ENCODE peak calls at places on chromosomes 5 and 9, in ten cellular contexts. R is sigmoid colon, Q is SK-N-SH, V is heart right ventricle, H is fibroblast of the aortic adventitia, K is fibroblast of mammary gland, A is pancreas, X is RWPE2, P is GM20000, W is HFFc6. I is an unnamed sample.

GRCh38 chr5:96687812-96688453 is 25.8 kb downstream of the CAST start:
- DNase-seq in H (peak), X (no peak), P (peak), Q (peak), K (peak), V (no peak), R (no peak), W (peak), A (no peak), I (no peak)

GRCh38 chr5:85841653-85842052 is 776.1 kb upstream of the COX7C start:
- DNase-seq in R (no peak), X (no peak), W (no peak), V (no peak), P (no peak), K (no peak), H (no peak), A (no peak), Q (no peak), I (no peak)

GRCh38 chr9:69421908-69422801 is 97.1 kb downstream of the ENTREP1 start:
- DNase-seq in P (peak), R (peak), Q (peak), X (no peak), K (peak), A (peak), W (peak), V (peak), H (peak), I (no peak)

GRCh38 chr5:56321236-56321881 is 88.2 kb upstream of the ANKRD55 start:
- DNase-seq in Q (no peak), R (no peak), A (no peak), K (no peak), X (no peak), P (no peak), V (no peak), W (no peak), H (no peak), I (no peak)

GRCh38 chr5:173625686-173626500 is 9.4 kb upstream of the BOD1 start:
- DNase-seq in K (no peak), R (no peak), P (peak), Q (no peak), H (no peak), W (no peak), X (no peak), V (no peak), A (no peak), I (no peak)

GRCh38 chr9:84782228-84782866 is 112.8 kb downstream of the NTRK2 start:
- DNase-seq in P (no peak), Q (no peak), V (peak), K (peak), X (no peak), H (peak), R (no peak), A (no peak), W (no peak), I (no peak)

GRCh38 chr5:160469156-160470144 is 47.8 kb downstream of the PTTG1 start:
- DNase-seq in Q (no peak), V (no peak), A (no peak), W (no peak), X (no peak), P (no peak), H (no peak), K (no peak), R (no peak), I (no peak)

GRCh38 chr9:98226516-98226915 is 28.9 kb downstream of the TBC1D2 start:
- DNase-seq in R (no peak), K (peak), Q (no peak), A (no peak), H (no peak), P (no peak), V (no peak), X (no peak), W (no peak), I (no peak)

GRCh38 chr5:126692971-126693370 is 84.0 kb upstream of the LMNB1 start:
- DNase-seq in A (no peak), H (no peak), P (no peak), X (no peak), V (no peak), K (no peak), Q (no peak), R (no peak), W (no peak), I (peak)

GRCh38 chr5:72427488-72428437 is 79.4 kb downstream of the ZNF366 start:
- DNase-seq in W (peak), K (peak), V (peak), X (no peak), R (no peak), H (peak), A (no peak), P (peak), Q (no peak), I (no peak)

GRCh38 chr5:151238303-151238741 is 14.4 kb upstream of the CCDC69 start:
- DNase-seq in P (peak), A (no peak), R (peak), Q (no peak), V (peak), K (no peak), X (no peak), W (no peak), H (no peak), I (no peak)

GRCh38 chr5:96143450-96143849 is 181.8 kb upstream of the ELL2 start:
- DNase-seq in Q (no peak), A (no peak), X (no peak), V (no peak), H (no peak), P (no peak), W (peak), R (no peak), K (peak), I (no peak)

GRCh38 chr9:4237748-4238511 is 61.9 kb downstream of the GLIS3 start:
- DNase-seq in Q (no peak), X (no peak), K (no peak), W (no peak), V (peak), A (no peak), P (no peak), R (no peak), H (peak), I (no peak)

GRCh38 chr5:91130759-91131158 is 252.4 kb downstream of the ARRDC3 start:
- DNase-seq in X (no peak), V (no peak), H (no peak), Q (no peak), P (no peak), A (no peak), K (no peak), W (no peak), R (no peak), I (no peak)

GRCh38 chr5:6545770-6546690 is 86.8 kb downstream of the NSUN2 start:
- DNase-seq in W (no peak), A (no peak), V (no peak), P (no peak), K (no peak), X (no peak), Q (no peak), R (peak), H (no peak), I (peak)

GRCh38 chr5:83281658-83282057 is 189.9 kb upstream of the VCAN start:
- DNase-seq in V (no peak), W (peak), R (no peak), A (no peak), Q (no peak), K (peak), P (no peak), H (peak), X (no peak), I (no peak)

GRCh38 chr5:16550316-16550952 is 66.4 kb downstream of the RETREG1 start:
- DNase-seq in A (peak), Q (peak), W (peak), H (peak), V (peak), R (no peak), P (peak), K (peak), X (no peak), I (no peak)

GRCh38 chr9:115593587-115594091 is 475.7 kb upstream of the TNC start:
- DNase-seq in A (no peak), W (peak), H (peak), P (peak), Q (peak), K (peak), X (no peak), R (no peak), V (peak), I (no peak)

GRCh38 chr9:34384368-34385165 is 7.9 kb upstream of the MYORG start:
- DNase-seq in A (no peak), V (no peak), K (peak), Q (no peak), X (no peak), W (no peak), P (no peak), R (no peak), H (peak), I (no peak)

GRCh38 chr9:86141843-86142242 is 42.5 kb upstream of the GOLM1 start:
- DNase-seq in R (no peak), P (no peak), X (no peak), H (no peak), A (no peak), V (no peak), W (no peak), Q (no peak), K (no peak), I (no peak)

GRCh38 chr9:86142973-86143372 is 43.6 kb upstream of the GOLM1 start:
- DNase-seq in P (no peak), K (no peak), X (no peak), A (no peak), V (no peak), R (no peak), W (no peak), H (no peak), Q (no peak), I (no peak)
- TF ChIP-seq CTCF in P (no peak), K (no peak), X (no peak), A (no peak), V (no peak), R (no peak), W (no peak), H (no peak), Q (no peak), I (no peak)

DNA sequence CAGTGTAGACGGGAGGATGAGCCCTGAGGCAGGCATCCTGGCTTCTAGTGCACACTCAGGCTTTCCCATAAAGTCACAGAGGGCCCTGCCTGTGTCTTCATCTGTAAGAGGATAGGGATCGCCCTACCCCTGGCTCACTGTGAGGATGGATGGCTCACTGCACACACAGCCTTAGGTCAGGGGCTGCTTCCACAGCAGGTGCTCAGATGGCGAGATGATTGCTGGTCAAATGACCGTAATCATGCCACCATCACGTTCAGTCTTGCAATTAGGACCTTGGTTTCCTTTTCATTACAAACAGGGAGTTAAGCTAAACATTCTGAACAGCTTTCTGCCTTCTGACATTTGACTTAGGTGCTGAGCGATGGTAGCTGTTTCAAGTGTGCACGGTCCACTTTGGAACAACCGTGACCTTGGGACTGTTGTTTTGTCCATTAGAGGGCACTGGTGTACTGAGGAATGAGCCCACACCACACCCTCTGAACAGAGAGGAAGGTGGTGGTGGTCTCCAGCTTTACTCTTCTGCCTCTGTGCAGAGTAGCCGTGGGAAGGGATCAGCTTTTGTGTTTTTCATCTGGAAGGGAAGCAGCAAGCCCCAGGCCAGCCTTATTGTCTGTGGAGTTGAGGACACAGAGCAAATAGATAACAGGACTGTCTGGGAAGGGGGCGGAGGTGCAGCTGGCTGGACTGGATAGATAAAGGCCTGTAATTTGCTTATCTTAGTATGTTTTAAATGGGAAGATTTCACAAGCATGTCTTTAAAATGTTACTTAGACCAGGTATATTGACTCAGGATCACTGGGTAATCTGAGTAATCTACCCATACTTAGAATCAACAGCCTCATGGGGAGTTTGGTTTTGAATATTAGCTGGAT is 183.1 kb downstream of the TRIO start:
- DNase-seq in A (no peak), X (no peak), K (no peak), H (no peak), R (no peak), V (no peak), Q (peak), P (no peak), W (no peak), I (no peak)
- TF ChIP-seq CTCF in A (no peak), X (peak), K (peak), H (no peak), R (no peak), V (peak), Q (peak), P (no peak), W (peak), I (peak)

GRCh38 chr5:149367249-149367971 is 9.6 kb downstream of the PCYOX1L start:
- DNase-seq in W (peak), K (peak), A (peak), R (peak), X (peak), V (peak), Q (peak), P (peak), H (peak), I (peak)
- TF ChIP-seq CTCF in W (peak), K (peak), A (peak), R (peak), X (peak), V (peak), Q (peak), P (peak), H (peak), I (peak)

GRCh38 chr5:17951392-17952169 is 317.3 kb downstream of the TAF11L14 start:
- DNase-seq in K (no peak), R (no peak), X (peak), A (no peak), H (no peak), Q (no peak), V (no peak), P (no peak), W (no peak), I (no peak)
- TF ChIP-seq CTCF in K (no peak), R (no peak), X (peak), A (no peak), H (no peak), Q (no peak), V (no peak), P (no peak), W (no peak), I (no peak)

GRCh38 chr9:120718328-120718727 is 4.1 kb upstream of the MEGF9 start:
- DNase-seq in H (no peak), V (no peak), R (no peak), X (no peak), A (no peak), W (no peak), P (no peak), K (no peak), Q (no peak), I (no peak)
- TF ChIP-seq CTCF in H (no peak), V (no peak), R (no peak), X (no peak), A (no peak), W (no peak), P (no peak), K (no peak), Q (no peak), I (no peak)

GRCh38 chr5:147561435-147561834 is 51.6 kb upstream of the DPYSL3 start:
- DNase-seq in Q (no peak), P (no peak), W (no peak), K (no peak), V (no peak), R (no peak), A (no peak), X (no peak), H (no peak), I (no peak)

GRCh38 chr5:147559725-147560124 is 49.9 kb upstream of the DPYSL3 start:
- DNase-seq in W (peak), V (no peak), X (no peak), A (no peak), H (no peak), P (no peak), R (no peak), K (no peak), Q (no peak), I (no peak)

GRCh38 chr5:147558131-147558730 is 48.4 kb upstream of the DPYSL3 start:
- DNase-seq in R (no peak), K (no peak), P (no peak), X (no peak), A (no peak), Q (no peak), V (no peak), W (no peak), H (peak), I (no peak)

GRCh38 chr5:147560982-147561381 is 51.1 kb upstream of the DPYSL3 start:
- DNase-seq in R (no peak), A (no peak), K (no peak), P (no peak), V (no peak), W (no peak), H (no peak), X (no peak), Q (no peak), I (no peak)

DNA sequence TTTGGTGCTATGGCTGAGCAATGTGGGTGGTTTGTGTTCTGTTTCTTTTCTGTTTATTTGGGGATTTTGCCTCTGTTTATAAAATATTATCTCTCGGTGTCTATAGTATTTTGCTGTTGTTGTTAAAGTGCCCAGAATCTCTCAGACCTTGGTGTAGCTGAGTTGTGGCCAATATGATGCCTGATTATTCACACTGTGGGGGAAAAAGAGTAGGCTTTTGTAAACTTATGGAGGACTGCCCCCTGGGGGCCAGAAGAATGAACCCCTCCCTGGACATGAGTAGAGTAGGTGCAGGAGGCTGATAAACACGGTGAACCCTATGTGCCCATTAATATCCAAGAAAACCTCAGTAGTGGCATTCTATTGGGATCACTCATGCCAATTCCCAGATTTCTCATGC is 49.0 kb upstream of the DPYSL3 start:
- DNase-seq in V (peak), A (no peak), H (peak), R (peak), W (peak), Q (peak), K (peak), X (no peak), P (peak), I (no peak)
- TF ChIP-seq CTCF in V (peak), A (no peak), H (peak), R (peak), W (peak), Q (peak), K (peak), X (peak), P (no peak), I (peak)